ENCODE peak calls at places on chromosomes 3 and 15, in five cellular contexts. P is NCI-H345, I is posterior cingulate gyrus, A is HCT116, B is cardiac muscle cell. J is an unnamed sample.

GRCh38 chr15:35181538-35181937 is 96.4 kb upstream of the NANOGP8 start:
- DNase-seq in P (no peak), I (no peak), A (peak), B (no peak), J (no peak)

GRCh38 chr3:11637901-11638668 is 5.6 kb downstream of the VGLL4 start:
- DNase-seq in P (no peak), I (no peak), A (no peak), B (no peak), J (no peak)

GRCh38 chr3:12944849-12945248 is 103.5 kb upstream of the RPL32 start:
- DNase-seq in P (no peak), I (peak), A (no peak), B (no peak), J (no peak)

GRCh38 chr3:180324791-180325190 is 277.2 kb upstream of the TTC14 start:
- DNase-seq in P (no peak), I (no peak), A (no peak), B (no peak), J (no peak)

GRCh38 chr15:61974759-61975158 is 85.5 kb downstream of the VPS13C start:
- DNase-seq in P (peak), I (no peak), A (peak), B (no peak), J (no peak)

GRCh38 chr3:195208631-195209030 is 62.3 kb downstream of the XXYLT1 start:
- DNase-seq in P (no peak), I (no peak), A (no peak), B (no peak), J (no peak)

GRCh38 chr3:62134061-62134496 is 239.3 kb downstream of the FEZF2 start:
- DNase-seq in P (peak), I (no peak), A (peak), B (peak), J (no peak)

GRCh38 chr3:30162579-30162978 is 443.8 kb upstream of the TGFBR2 start:
- DNase-seq in P (no peak), I (no peak), A (no peak), B (no peak), J (no peak)

GRCh38 chr3:107800705-107801104 is 277.9 kb downstream of the BBX start:
- DNase-seq in P (no peak), I (no peak), A (no peak), B (no peak), J (no peak)

GRCh38 chr15:71447328-71448250 is 332.3 kb downstream of the THSD4 start:
- DNase-seq in P (no peak), I (no peak), A (peak), B (no peak), J (no peak)

GRCh38 chr3:11159421-11159904 is 5.2 kb downstream of the HRH1 start:
- DNase-seq in P (no peak), I (no peak), A (no peak), B (no peak), J (no peak)

GRCh38 chr15:38667875-38668274 is 103.3 kb upstream of the RASGRP1 start:
- DNase-seq in P (no peak), I (no peak), A (no peak), B (no peak), J (no peak)

GRCh38 chr15:80840173-80841130 is 61.3 kb downstream of the CEMIP start:
- DNase-seq in P (no peak), I (no peak), A (no peak), B (no peak), J (no peak)

GRCh38 chr3:3802021-3802420 is 2.8 kb downstream of the LRRN1 start:
- DNase-seq in P (no peak), I (no peak), A (no peak), B (peak), J (no peak)

GRCh38 chr3:54888162-54888561 is 39.7 kb downstream of the LRTM1 start:
- DNase-seq in P (no peak), I (no peak), A (no peak), B (no peak), J (no peak)

GRCh38 chr3:32202496-32202895 is 36.0 kb upstream of the CMTM8 start:
- DNase-seq in P (no peak), I (no peak), A (no peak), B (no peak), J (no peak)

GRCh38 chr3:126261037-126261436 is 80.7 kb upstream of the ALDH1L1 start:
- DNase-seq in P (no peak), I (no peak), A (no peak), B (no peak), J (no peak)

GRCh38 chr15:74275957-74276356 is 39.8 kb downstream of the CCDC33 start:
- DNase-seq in P (no peak), I (no peak), A (peak), B (no peak), J (no peak)

GRCh38 chr3:170835346-170835745 is 34.6 kb downstream of the RPL22L1 start:
- DNase-seq in P (peak), I (no peak), A (no peak), B (peak), J (peak)

GRCh38 chr3:196772897-196773296 is 33.2 kb downstream of the PAK2 start:
- DNase-seq in P (no peak), I (no peak), A (no peak), B (no peak), J (no peak)

GRCh38 chr3:63791974-63792373 is 27.1 kb upstream of the C3orf49 start:
- DNase-seq in P (peak), I (no peak), A (no peak), B (no peak), J (no peak)

GRCh38 chr3:94307588-94307987 is 244.7 kb downstream of the NSUN3 start:
- DNase-seq in P (no peak), I (no peak), A (no peak), B (no peak), J (no peak)

GRCh38 chr3:171834461-171834801 is 8.7 kb upstream of the TMEM212 start:
- DNase-seq in P (no peak), I (no peak), A (no peak), B (no peak), J (no peak)

GRCh38 chr3:29215948-29216347 is 64.9 kb upstream of the RBMS3 start:
- DNase-seq in P (no peak), I (no peak), A (no peak), B (no peak), J (no peak)

GRCh38 chr15:47203993-47204392 is 513.3 kb upstream of the SEMA6D start:
- DNase-seq in P (no peak), I (no peak), A (no peak), B (no peak), J (no peak)

GRCh38 chr15:79283252-79284048 is 928 bp downstream of the ANKRD34C start:
- DNase-seq in P (no peak), I (peak), A (no peak), B (peak), J (no peak)

GRCh38 chr3:86887876-86888275 is 103.1 kb downstream of the VGLL3 start:
- DNase-seq in P (no peak), I (no peak), A (no peak), B (no peak), J (no peak)

GRCh38 chr15:89912674-89913396 is at the start of gene ARPIN:
- DNase-seq in P (peak), I (peak), A (no peak), B (peak), J (peak)

GRCh38 chr3:187957209-187957981 is 196.6 kb upstream of the LPP start:
- DNase-seq in P (no peak), I (no peak), A (no peak), B (no peak), J (no peak)

GRCh38 chr3:166085164-166085830 is 248.1 kb upstream of the BCHE start:
- DNase-seq in P (no peak), I (no peak), A (no peak), B (no peak), J (no peak)